ENCODE peak calls at places on chromosomes 4 and X, in six cellular contexts. P, R, S, M, T and I are unnamed samples.

GRCh38 chr4:16136771-16137170 is 52.9 kb upstream of the PROM1 start:
- DNase-seq in P (no peak), R (no peak), S (no peak), M (no peak), T (no peak), I (no peak)

GRCh38 chrX:155334486-155335316 is at the start of gene CLIC2:
- DNase-seq in P (no peak), R (peak), S (peak), M (no peak), T (no peak), I (peak)

GRCh38 chrX:10190367-10190766 is 33.6 kb downstream of the CLCN4 start:
- DNase-seq in P (peak), R (peak), S (peak), M (no peak), T (no peak), I (no peak)

GRCh38 chr4:187118731-187119130 is 395.1 kb upstream of the FAT1 start:
- DNase-seq in P (no peak), R (no peak), S (no peak), M (no peak), T (no peak), I (no peak)

GRCh38 chr4:54550415-54551171 is 107.2 kb upstream of the KIT start:
- DNase-seq in P (no peak), R (peak), S (no peak), M (no peak), T (no peak), I (no peak)

GRCh38 chr4:26242451-26242850 is 78.4 kb upstream of the RBPJ start:
- DNase-seq in P (no peak), R (no peak), S (no peak), M (no peak), T (no peak), I (no peak)

GRCh38 chr4:81984746-81985145 is 389.0 kb downstream of the HNRNPD start:
- DNase-seq in P (no peak), R (no peak), S (no peak), M (no peak), T (no peak), I (no peak)

GRCh38 chr4:98126141-98126540 is 17.1 kb downstream of the STPG2 start:
- DNase-seq in P (no peak), R (no peak), S (no peak), M (no peak), T (no peak), I (no peak)

GRCh38 chr4:26412381-26413372 is 77.6 kb downstream of the CCKAR start:
- DNase-seq in P (no peak), R (no peak), S (no peak), M (no peak), T (peak), I (no peak)

GRCh38 chr4:1053080-1053661 is 41.7 kb downstream of the FGFRL1 start:
- DNase-seq in P (no peak), R (peak), S (no peak), M (peak), T (no peak), I (peak)

GRCh38 chr4:70240192-70240591 is 2.2 kb upstream of the CSN3 start:
- DNase-seq in P (no peak), R (no peak), S (no peak), M (no peak), T (no peak), I (no peak)

GRCh38 chrX:1912193-1912592 is 297.3 kb downstream of the ASMT start:
- DNase-seq in P (no peak), R (no peak), S (no peak), M (no peak), T (no peak), I (no peak)

GRCh38 chr4:62457356-62457755 is 1257.2 kb downstream of the ADGRL3 start:
- DNase-seq in P (no peak), R (no peak), S (no peak), M (no peak), T (no peak), I (no peak)

GRCh38 chr4:158722291-158722916 is 792 bp downstream of the PPID start:
- DNase-seq in P (no peak), R (no peak), S (no peak), M (no peak), T (no peak), I (no peak)

GRCh38 chr4:15469402-15470148 is at the start of gene CC2D2A:
- DNase-seq in P (no peak), R (peak), S (no peak), M (no peak), T (no peak), I (no peak)

GRCh38 chrX:22063284-22063683 is 31.2 kb downstream of the PHEX start:
- DNase-seq in P (no peak), R (no peak), S (no peak), M (no peak), T (no peak), I (no peak)

GRCh38 chr4:141020801-141021261 is 112.4 kb downstream of the RNF150 start:
- DNase-seq in P (no peak), R (no peak), S (no peak), M (no peak), T (no peak), I (no peak)

GRCh38 chrX:107135076-107135964 is 16.7 kb upstream of the RBM41 start:
- DNase-seq in P (no peak), R (peak), S (no peak), M (no peak), T (no peak), I (peak)

GRCh38 chr4:106502106-106502699 is 133.6 kb upstream of the GIMD1 start:
- DNase-seq in P (peak), R (peak), S (peak), M (peak), T (peak), I (no peak)

GRCh38 chr4:48490012-48490679 is at the start of gene ZAR1:
- DNase-seq in P (no peak), R (no peak), S (no peak), M (peak), T (no peak), I (no peak)

GRCh38 chr4:35604724-35605123 is 639.6 kb downstream of the ARAP2 start:
- DNase-seq in P (no peak), R (no peak), S (no peak), M (no peak), T (no peak), I (no peak)

GRCh38 chr4:185880571-185880970 is 68.6 kb upstream of the SORBS2 start:
- DNase-seq in P (no peak), R (no peak), S (no peak), M (no peak), T (no peak), I (no peak)

GRCh38 chrX:144333429-144333828 is 449.6 kb downstream of the UBE2NL start:
- DNase-seq in P (no peak), R (no peak), S (no peak), M (no peak), T (no peak), I (no peak)

GRCh38 chrX:153400146-153401132 is 711 bp downstream of the PNMA6E start:
- DNase-seq in P (no peak), R (no peak), S (no peak), M (peak), T (no peak), I (peak)

GRCh38 chrX:45859407-45859806 is 658.7 kb upstream of the DIPK2B start:
- DNase-seq in P (no peak), R (no peak), S (no peak), M (no peak), T (no peak), I (no peak)

GRCh38 chrX:153995504-153995903 is 22.9 kb downstream of the TMEM187 start:
- DNase-seq in P (no peak), R (no peak), S (no peak), M (no peak), T (no peak), I (no peak)

GRCh38 chrX:22246620-22247019 is 26.1 kb upstream of the CBLL2 start:
- DNase-seq in P (no peak), R (no peak), S (no peak), M (no peak), T (no peak), I (no peak)

GRCh38 chr4:36399762-36400353 is 118.4 kb downstream of the DTHD1 start:
- DNase-seq in P (no peak), R (no peak), S (no peak), M (no peak), T (no peak), I (no peak)

GRCh38 chrX:149903889-149904748 is 23.1 kb downstream of the MAGEA8 start:
- DNase-seq in P (no peak), R (peak), S (no peak), M (no peak), T (no peak), I (no peak)

GRCh38 chr4:26071688-26072087 is 157.7 kb downstream of the SMIM20 start:
- DNase-seq in P (no peak), R (no peak), S (no peak), M (no peak), T (no peak), I (no peak)

GRCh38 chr4:171639540-171639939 is 173.7 kb upstream of the GALNTL6 start:
- DNase-seq in P (no peak), R (no peak), S (no peak), M (no peak), T (no peak), I (no peak)

GRCh38 chr4:73867783-73868182 is 1.4 kb upstream of the CXCL1 start:
- DNase-seq in P (no peak), R (no peak), S (no peak), M (no peak), T (no peak), I (no peak)

GRCh38 chrX:43025806-43026205 is 247.8 kb upstream of the PPP1R2C start:
- DNase-seq in P (no peak), R (no peak), S (no peak), M (no peak), T (no peak), I (no peak)

GRCh38 chrX:44002569-44002968 is 29.4 kb upstream of the NDP start:
- DNase-seq in P (no peak), R (no peak), S (no peak), M (no peak), T (no peak), I (no peak)

GRCh38 chr4:93828830-93829530 is 427 bp downstream of the ATOH1 start:
- DNase-seq in P (no peak), R (no peak), S (no peak), M (no peak), T (peak), I (no peak)

GRCh38 chr4:109365944-109366343 is 63.5 kb upstream of the COL25A1 start:
- DNase-seq in P (no peak), R (no peak), S (no peak), M (no peak), T (no peak), I (no peak)

GRCh38 chrX:135977611-135978010 is 3.8 kb upstream of the MMGT1 start:
- DNase-seq in P (no peak), R (peak), S (no peak), M (no peak), T (no peak), I (no peak)

GRCh38 chr4:88211473-88212252 is 53.2 kb upstream of the ABCG2 start:
- DNase-seq in P (no peak), R (peak), S (no peak), M (no peak), T (no peak), I (no peak)

GRCh38 chr4:12881945-12882589 is 602.1 kb downstream of the RAB28 start:
- DNase-seq in P (no peak), R (no peak), S (no peak), M (no peak), T (no peak), I (no peak)

GRCh38 chr4:113762061-113762850 is 718 bp upstream of the CAMK2D start:
- DNase-seq in P (peak), R (peak), S (peak), M (peak), T (peak), I (peak)

GRCh38 chr4:113761682-113762060 is at the start of gene CAMK2D:
- DNase-seq in P (peak), R (peak), S (peak), M (peak), T (peak), I (peak)

GRCh38 chr4:113760852-113761681 is 471 bp downstream of the CAMK2D start:
- DNase-seq in P (peak), R (peak), S (peak), M (peak), T (peak), I (peak)

GRCh38 chr4:113764720-113765264 is 3.3 kb upstream of the CAMK2D start:
- DNase-seq in P (no peak), R (no peak), S (no peak), M (no peak), T (no peak), I (no peak)

DNA sequence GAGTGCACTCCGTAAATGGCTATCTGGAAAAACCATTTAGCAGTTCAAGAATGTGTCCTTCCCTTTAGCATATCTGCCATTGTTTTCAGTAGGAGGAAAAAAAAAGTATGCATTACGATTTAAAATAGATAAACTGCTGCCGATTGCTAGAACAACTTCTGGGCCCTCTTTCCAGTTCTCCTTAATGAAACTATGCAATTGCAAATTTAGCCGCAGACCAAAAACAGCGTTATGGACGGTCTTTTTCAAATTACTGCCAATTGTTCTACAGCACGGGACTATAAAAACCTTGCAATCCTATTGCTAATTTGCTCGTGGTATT is 1.3 kb upstream of the CAMK2D start:
- DNase-seq in P (no peak), R (no peak), S (no peak), M (no peak), T (no peak), I (no peak)
- TF ChIP-seq CTCF in P (peak), R (no peak), S (peak), M (no peak), T (no peak), I (no peak)

GRCh38 chr4:44235897-44236296 is 212.7 kb downstream of the KCTD8 start:
- DNase-seq in P (no peak), R (no peak), S (no peak), M (no peak), T (no peak), I (no peak)
- TF ChIP-seq CTCF in P (no peak), R (no peak), S (no peak), M (no peak), T (no peak), I (no peak)

GRCh38 chr4:38062088-38062893 is 102.1 kb downstream of the PTTG2 start:
- DNase-seq in P (peak), R (peak), S (peak), M (peak), T (peak), I (no peak)

GRCh38 chr4:38065181-38065580 is 105.0 kb downstream of the PTTG2 start:
- DNase-seq in P (no peak), R (no peak), S (no peak), M (no peak), T (no peak), I (no peak)

GRCh38 chr4:38058186-38058585 is 98.0 kb downstream of the PTTG2 start:
- DNase-seq in P (no peak), R (no peak), S (no peak), M (no peak), T (no peak), I (no peak)

GRCh38 chr4:38062894-38063168 is 102.6 kb downstream of the PTTG2 start:
- DNase-seq in P (no peak), R (no peak), S (no peak), M (no peak), T (no peak), I (no peak)

DNA sequence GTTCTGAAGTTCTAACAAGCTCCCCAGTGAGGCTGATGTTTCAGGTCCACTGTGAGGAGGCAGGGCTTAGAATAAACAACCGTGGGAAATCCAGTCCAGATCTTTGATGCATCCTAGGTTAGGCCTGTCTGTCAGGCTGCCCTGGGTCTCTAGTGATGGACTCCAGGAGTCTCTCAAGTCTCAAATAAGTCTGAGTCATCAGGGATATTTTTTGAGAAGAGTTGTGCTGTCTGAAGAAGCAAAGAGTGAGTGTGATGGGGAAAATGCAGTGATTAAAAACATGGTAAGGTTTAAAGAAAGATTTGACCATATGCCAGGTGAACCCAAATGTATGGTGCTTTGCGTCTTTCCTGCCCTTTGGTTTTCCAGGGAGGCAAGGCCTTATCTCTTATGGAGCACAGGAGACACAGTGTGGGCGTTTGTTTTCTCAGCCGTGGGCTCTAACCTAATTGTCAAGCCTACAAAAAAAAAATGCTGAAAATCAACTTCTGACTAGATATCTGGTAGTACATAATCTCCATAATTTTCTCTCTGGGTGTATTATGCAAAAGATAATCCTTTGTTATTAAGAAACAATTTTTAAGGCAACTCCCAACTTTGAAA is 100.7 kb downstream of the PTTG2 start:
- DNase-seq in P (no peak), R (no peak), S (no peak), M (no peak), T (no peak), I (no peak)
- TF ChIP-seq CTCF in P (no peak), R (no peak), S (no peak), M (no peak), T (no peak), I (no peak)

GRCh38 chr4:137467537-137467936 is 64.8 kb downstream of the PCDH18 start:
- DNase-seq in P (no peak), R (no peak), S (no peak), M (no peak), T (no peak), I (no peak)
- TF ChIP-seq CTCF in P (no peak), R (no peak), S (no peak), M (no peak), T (no peak), I (no peak)

GRCh38 chr4:164383187-164384181 is 370.4 kb upstream of the SMIM31 start:
- DNase-seq in P (peak), R (no peak), S (peak), M (peak), T (peak), I (no peak)
- TF ChIP-seq CTCF in P (no peak), R (no peak), S (peak), M (no peak), T (no peak), I (no peak)

GRCh38 chrX:17805120-17805519 is 56.0 kb downstream of the RAI2 start:
- DNase-seq in P (no peak), R (no peak), S (no peak), M (no peak), T (no peak), I (no peak)
- TF ChIP-seq CTCF in P (no peak), R (no peak), S (no peak), M (no peak), T (no peak), I (no peak)

GRCh38 chrX:258291-259040 is 22.7 kb upstream of the PLCXD1 start:
- DNase-seq in P (no peak), R (no peak), S (no peak), M (peak), T (no peak), I (no peak)

GRCh38 chrX:261858-262390 is 19.3 kb upstream of the PLCXD1 start:
- DNase-seq in P (no peak), R (no peak), S (no peak), M (no peak), T (no peak), I (no peak)

GRCh38 chrX:259692-260355 is 21.4 kb upstream of the PLCXD1 start:
- DNase-seq in P (no peak), R (no peak), S (no peak), M (peak), T (no peak), I (no peak)

GRCh38 chrX:262391-262909 is 18.7 kb upstream of the PLCXD1 start:
- DNase-seq in P (no peak), R (no peak), S (no peak), M (peak), T (no peak), I (no peak)

DNA sequence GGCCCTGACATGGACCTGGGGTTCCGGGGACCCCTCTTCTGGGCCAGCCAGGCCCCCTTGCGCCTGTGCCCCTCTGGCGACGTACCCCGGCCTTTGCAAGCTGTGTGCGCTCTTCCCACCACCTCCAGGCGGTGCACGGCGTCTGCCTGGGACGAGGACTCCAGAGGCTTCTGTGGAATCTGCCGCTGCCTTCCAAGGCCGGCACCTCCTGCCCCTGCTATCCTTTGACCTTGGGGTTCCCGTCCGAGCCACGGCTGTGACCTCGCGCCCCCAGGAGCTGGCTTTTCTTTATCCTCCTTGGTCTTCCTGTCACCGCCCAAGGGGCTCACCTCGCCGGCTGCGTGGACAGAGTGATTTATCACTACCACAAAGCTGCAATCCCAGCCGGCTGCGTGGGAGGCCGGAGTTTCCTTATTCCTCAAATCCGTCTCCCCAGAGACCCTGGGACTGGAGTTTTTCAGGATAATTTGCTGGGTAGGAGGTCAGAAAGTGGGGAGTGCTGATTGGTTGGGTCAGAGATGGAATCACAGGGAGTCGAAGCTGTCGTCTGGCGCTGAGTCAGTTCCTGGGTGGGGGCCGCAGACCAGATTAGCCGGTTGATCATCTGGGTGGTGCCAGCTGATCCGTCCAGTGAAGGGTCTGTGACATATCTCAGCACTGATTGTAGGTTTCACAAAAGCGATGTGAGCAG is 19.9 kb upstream of the PLCXD1 start:
- DNase-seq in P (peak), R (peak), S (no peak), M (peak), T (no peak), I (no peak)
- TF ChIP-seq CTCF in P (no peak), R (no peak), S (no peak), M (no peak), T (no peak), I (no peak)

GRCh38 chr4:154029171-154029570 is 240.3 kb upstream of the SFRP2 start:
- DNase-seq in P (no peak), R (no peak), S (no peak), M (no peak), T (no peak), I (no peak)

GRCh38 chr4:154018659-154019058 is 229.8 kb upstream of the SFRP2 start:
- DNase-seq in P (no peak), R (no peak), S (no peak), M (no peak), T (no peak), I (no peak)

DNA sequence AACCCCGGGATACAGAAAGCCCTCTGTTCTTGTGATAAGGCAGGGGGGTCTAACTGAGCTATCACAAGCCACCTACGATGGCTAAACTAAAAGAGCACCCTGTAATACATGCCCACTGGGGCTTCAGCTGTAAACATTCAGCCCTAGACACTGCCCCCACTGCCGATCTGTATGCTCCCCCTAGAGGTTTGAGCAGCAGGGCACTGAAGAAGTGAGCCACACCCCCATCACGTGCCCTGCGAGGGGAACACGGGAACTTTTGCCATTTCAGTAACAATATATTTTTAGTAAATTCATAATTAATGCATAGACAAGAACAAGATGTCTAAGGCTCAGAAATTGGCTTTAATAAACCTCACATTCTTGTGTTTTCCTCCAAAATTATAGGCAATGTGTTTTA is 235.2 kb upstream of the SFRP2 start:
- DNase-seq in P (no peak), R (no peak), S (no peak), M (no peak), T (no peak), I (no peak)
- TF ChIP-seq CTCF in P (no peak), R (peak), S (no peak), M (no peak), T (no peak), I (no peak)